ENCODE peak calls at places on chromosome 9, in four cellular contexts. A, O, Q and N are unnamed samples.
A peak's percentile ranks its signal among the peaks of the same experiment; 100 is the strongest.

GRCh38 chr9:77751341-77752091 is 103.4 kb upstream of the GNA14 start:
- DNase-seq in O (no peak), A (no peak), Q (no peak), N (no peak)

GRCh38 chr9:99445377-99445891 is 223.4 kb downstream of the SEC61B start:
- DNase-seq in A (peak; percentile 78), O (no peak), Q (peak; percentile 31), N (peak; percentile 79)

GRCh38 chr9:130028493-130029222 is 14.3 kb downstream of the FNBP1 start:
- DNase-seq in A (no peak), Q (no peak), O (no peak), N (no peak)

GRCh38 chr9:116380496-116380995 is 227.0 kb downstream of the PAPPA start:
- DNase-seq in O (no peak), Q (no peak), A (no peak), N (no peak)

GRCh38 chr9:75138260-75139040 is 50.1 kb downstream of the OSTF1 start:
- DNase-seq in Q (no peak), O (no peak), A (no peak), N (no peak)

GRCh38 chr9:131475111-131475955 is 27.4 kb upstream of the POMT1 start:
- DNase-seq in O (peak; percentile 41), Q (no peak), A (no peak), N (no peak)

GRCh38 chr9:133869674-133870419 is 122.3 kb downstream of the VAV2 start:
- DNase-seq in Q (no peak), A (no peak), O (no peak), N (no peak)

GRCh38 chr9:119963798-119964372 is 594.6 kb upstream of the BRINP1 start:
- DNase-seq in O (no peak), Q (peak; percentile 35), A (no peak), N (no peak)

GRCh38 chr9:89365532-89365912 is 47.2 kb downstream of the SECISBP2 start:
- DNase-seq in O (no peak), Q (no peak), A (no peak), N (no peak)

GRCh38 chr9:88777498-88778312 is 213.6 kb upstream of the S1PR3 start:
- DNase-seq in Q (no peak), A (peak; percentile 48), O (no peak), N (no peak)

GRCh38 chr9:113296796-113297558 is 6.2 kb downstream of the RNF183 start:
- DNase-seq in Q (no peak), A (no peak), O (no peak), N (no peak)

GRCh38 chr9:131255731-131256197 is 20.5 kb downstream of the FAM78A start:
- DNase-seq in Q (no peak), O (no peak), A (no peak), N (no peak)

GRCh38 chr9:14403112-14403511 is 89.2 kb upstream of the NFIB start:
- DNase-seq in A (no peak), O (no peak), Q (no peak), N (no peak)

GRCh38 chr9:117156150-117156688 is 258.6 kb downstream of the ASTN2 start:
- DNase-seq in Q (no peak), A (no peak), O (no peak), N (no peak)

GRCh38 chr9:95057121-95057520 is 260.4 kb downstream of the FANCC start:
- DNase-seq in Q (no peak), A (no peak), O (no peak), N (no peak)

GRCh38 chr9:133692364-133692985 is 45.7 kb downstream of the SARDH start:
- DNase-seq in O (no peak), Q (no peak), A (peak; percentile 7), N (no peak)

GRCh38 chr9:112447283-112447761 is 39.3 kb upstream of the KIAA1958 start:
- DNase-seq in O (no peak), A (no peak), Q (no peak), N (no peak)

GRCh38 chr9:108474356-108474755 is 381.4 kb downstream of the ACTL7B start:
- DNase-seq in A (no peak), O (no peak), Q (no peak), N (no peak)

GRCh38 chr9:70933318-70933717 is 188.1 kb downstream of the TRPM3 start:
- DNase-seq in O (no peak), Q (no peak), A (no peak), N (no peak)

GRCh38 chr9:112084907-112085306 is 90.2 kb downstream of the SUSD1 start:
- DNase-seq in A (no peak), Q (no peak), O (no peak), N (no peak)

GRCh38 chr9:112489039-112489546 is 2.5 kb downstream of the KIAA1958 start:
- DNase-seq in A (no peak), O (no peak), Q (no peak), N (no peak)

GRCh38 chr9:107286057-107286456 is 3.0 kb downstream of the RAD23B start:
- DNase-seq in Q (no peak), O (no peak), A (no peak), N (no peak)

GRCh38 chr9:4221936-4222335 is 77.9 kb downstream of the GLIS3 start:
- DNase-seq in Q (no peak), A (no peak), O (no peak), N (no peak)

GRCh38 chr9:101400120-101400519 is 1.5 kb downstream of the ZNF189 start:
- DNase-seq in O (no peak), Q (no peak), A (no peak), N (no peak)

GRCh38 chr9:125844611-125845010 is 97.4 kb downstream of the PBX3 start:
- DNase-seq in A (no peak), Q (no peak), O (no peak), N (no peak)

GRCh38 chr9:89676281-89676680 is 71.5 kb downstream of the GADD45G start:
- DNase-seq in A (peak; percentile 49), O (peak; percentile 87), Q (peak; percentile 78), N (no peak)

GRCh38 chr9:4301302-4301701 is 1.4 kb upstream of the GLIS3 start:
- DNase-seq in O (no peak), Q (no peak), A (no peak), N (no peak)

GRCh38 chr9:8734760-8735159 is 935.2 kb upstream of the DMAC1 start:
- DNase-seq in Q (no peak), O (no peak), A (no peak), N (no peak)

GRCh38 chr9:109401169-109401989 is 80.5 kb upstream of the EPB41L4B start:
- DNase-seq in Q (peak; percentile 66), A (no peak), O (peak; percentile 59), N (no peak)

GRCh38 chr9:69386651-69387050 is 61.6 kb downstream of the ENTREP1 start:
- DNase-seq in Q (no peak), O (no peak), A (no peak), N (no peak)

GRCh38 chr9:107942870-107943269 is 453.3 kb upstream of the KLF4 start:
- DNase-seq in A (no peak), O (no peak), Q (no peak), N (no peak)

GRCh38 chr9:117355542-117355941 is 59.3 kb downstream of the ASTN2 start:
- DNase-seq in O (no peak), Q (no peak), A (no peak), N (no peak)

GRCh38 chr9:104494808-104495207 is 9.3 kb upstream of the OR13F1 start:
- DNase-seq in O (no peak), A (no peak), Q (no peak), N (no peak)

GRCh38 chr9:738209-738915 is 103.1 kb upstream of the DMRT1 start:
- DNase-seq in O (peak; percentile 50), A (peak; percentile 67), Q (peak; percentile 61), N (peak; percentile 89)

GRCh38 chr9:109766351-109766750 is 13.6 kb upstream of the PALM2AKAP2 start:
- DNase-seq in A (no peak), Q (no peak), O (no peak), N (no peak)

GRCh38 chr9:127022913-127023665 is 99.3 kb downstream of the ANGPTL2 start:
- DNase-seq in Q (no peak), O (no peak), A (peak; percentile 61), N (peak; percentile 77)

GRCh38 chr9:133421615-133422542 is at the start of gene ADAMTS13:
- DNase-seq in Q (no peak), O (no peak), A (no peak), N (no peak)

GRCh38 chr9:99825158-99826046 is 3.7 kb downstream of the NR4A3 start:
- DNase-seq in O (peak; percentile 47), A (no peak), Q (no peak), N (no peak)

GRCh38 chr9:93066978-93067603 is 8.6 kb downstream of the SUSD3 start:
- DNase-seq in A (no peak), Q (no peak), O (no peak), N (no peak)
- H3K4me1 ChIP-seq in A (no peaks in the 10 kb centered on the region), Q (no peaks in the 10 kb centered on the region), O (peaks cover 15% of the 10 kb centered on the region), N (peaks cover 1% of the 10 kb centered on the region)

GRCh38 chr9:114486205-114486963 is 18.9 kb downstream of the WHRN start:
- DNase-seq in Q (no peak), O (no peak), A (no peak), N (no peak)
- H3K27ac ChIP-seq in Q (no peak overlapping the region), O (no peak overlapping the region), A (no peak overlapping the region), N (no peak overlapping the region)

GRCh38 chr9:18909140-18910018 is 123.6 kb downstream of the SAXO1 start:
- DNase-seq in Q (no peak), O (no peak), A (no peak), N (no peak)

GRCh38 chr9:18906656-18907395 is 126.2 kb downstream of the SAXO1 start:
- DNase-seq in Q (no peak), O (no peak), A (peak; percentile 21), N (no peak)

GRCh38 chr9:18907927-18908625 is 124.9 kb downstream of the SAXO1 start:
- DNase-seq in A (no peak), O (no peak), Q (no peak), N (no peak)

GRCh38 chr9:18905033-18905882 is 127.8 kb downstream of the SAXO1 start:
- DNase-seq in A (no peak), Q (no peak), O (no peak), N (no peak)

GRCh38 chr9:18905883-18906649 is 126.9 kb downstream of the SAXO1 start:
- DNase-seq in A (no peak), Q (no peak), O (no peak), N (no peak)
- H3K4me1 ChIP-seq in A (no peaks in the 10 kb centered on the region), Q (no peaks in the 10 kb centered on the region), O (no peaks in the 10 kb centered on the region), N (no peaks in the 10 kb centered on the region)

GRCh38 chr9:36164361-36164760 is 4.8 kb upstream of the CCIN start:
- DNase-seq in Q (no peak), A (no peak), O (no peak), N (no peak)

GRCh38 chr9:36162211-36162610 is 7.0 kb upstream of the CCIN start:
- DNase-seq in O (no peak), A (no peak), Q (no peak), N (no peak)

GRCh38 chr9:36163049-36163839 is 5.9 kb upstream of the CCIN start:
- DNase-seq in Q (no peak), O (no peak), A (peak; percentile 68), N (no peak)

GRCh38 chr9:36164989-36165388 is 4.2 kb upstream of the CCIN start:
- DNase-seq in O (no peak), Q (no peak), A (no peak), N (no peak)

DNA sequence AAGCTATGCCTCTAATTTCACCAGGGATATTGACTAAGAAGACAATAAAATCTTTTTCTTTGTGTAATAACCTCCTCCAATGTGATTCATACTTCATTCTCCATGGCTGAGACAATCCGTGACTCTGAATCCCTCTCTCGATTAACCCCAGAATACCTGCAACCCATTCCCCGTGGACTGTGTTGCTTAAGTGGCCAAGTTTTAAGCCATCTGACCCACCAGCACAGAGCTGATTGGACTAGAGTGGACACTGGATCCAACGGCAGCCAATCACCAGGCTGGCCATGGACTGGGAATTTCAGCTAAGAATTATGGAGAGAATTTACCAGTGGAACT is 5.4 kb upstream of the CCIN start:
- DNase-seq in A (no peak), O (no peak), Q (no peak), N (no peak)
- H3K27ac ChIP-seq in A (peak overlapping the region; percentile 63), O (peak overlapping the region; percentile 69), Q (peak overlapping the region; percentile 22), N (peak overlapping the region; percentile 78)